ENCODE peak calls at places on chromosome 21, in seven cellular contexts. B, Y, W, R, I, J and V are unnamed samples.

GRCh38 chr21:39667353-39667891 is 54.7 kb downstream of the B3GALT5 start:
- DNase-seq in B (no peak), Y (no peak), W (no peak), R (no peak), I (no peak), J (no peak), V (no peak)

GRCh38 chr21:33396966-33397365 is 6.2 kb upstream of the IFNGR2 start:
- DNase-seq in B (no peak), Y (no peak), W (no peak), R (no peak), I (peak), J (no peak), V (peak)

GRCh38 chr21:33825898-33826297 is 89.7 kb downstream of the ATP5PO start:
- DNase-seq in B (no peak), Y (peak), W (no peak), R (no peak), I (peak), J (no peak), V (peak)

GRCh38 chr21:18275740-18276139 is 31.1 kb downstream of the CHODL start:
- DNase-seq in B (no peak), Y (no peak), W (no peak), R (no peak), I (no peak), J (no peak), V (no peak)

GRCh38 chr21:32463889-32464300 is 51.4 kb downstream of the EVA1C start:
- DNase-seq in B (no peak), Y (peak), W (no peak), R (no peak), I (peak), J (no peak), V (peak)

GRCh38 chr21:45372732-45373355 is 32.1 kb upstream of the COL18A1 start:
- DNase-seq in B (no peak), Y (no peak), W (no peak), R (no peak), I (no peak), J (no peak), V (peak)

GRCh38 chr21:20822559-20823133 is 175.6 kb upstream of the NCAM2 start:
- DNase-seq in B (no peak), Y (no peak), W (no peak), R (no peak), I (no peak), J (no peak), V (no peak)

GRCh38 chr21:32603131-32603530 is 9.0 kb downstream of the CFAP298 start:
- DNase-seq in B (no peak), Y (no peak), W (no peak), R (no peak), I (no peak), J (no peak), V (no peak)

GRCh38 chr21:30942192-30942591 is 60.8 kb upstream of the KRTAP11-1 start:
- DNase-seq in B (no peak), Y (no peak), W (no peak), R (no peak), I (no peak), J (no peak), V (no peak)

GRCh38 chr21:25881524-25882376 is 147.0 kb downstream of the GABPA start:
- DNase-seq in B (peak), Y (peak), W (peak), R (peak), I (peak), J (no peak), V (peak)

GRCh38 chr21:31204801-31205200 is 139.3 kb downstream of the TIAM1 start:
- DNase-seq in B (no peak), Y (no peak), W (no peak), R (no peak), I (no peak), J (no peak), V (no peak)

GRCh38 chr21:20570824-20571232 is 427.4 kb upstream of the NCAM2 start:
- DNase-seq in B (no peak), Y (no peak), W (no peak), R (no peak), I (no peak), J (no peak), V (no peak)

GRCh38 chr21:46431448-46431847 is 27.2 kb upstream of the DIP2A start:
- DNase-seq in B (no peak), Y (no peak), W (no peak), R (no peak), I (no peak), J (no peak), V (no peak)

GRCh38 chr21:42988234-42988965 is 14.0 kb downstream of the PKNOX1 start:
- DNase-seq in B (no peak), Y (peak), W (no peak), R (no peak), I (peak), J (no peak), V (no peak)

GRCh38 chr21:31180256-31181088 is 142.2 kb upstream of the KRTAP19-8 start:
- DNase-seq in B (no peak), Y (peak), W (no peak), R (no peak), I (peak), J (no peak), V (peak)

GRCh38 chr21:41781047-41781405 is 14.2 kb upstream of the RIPK4 start:
- DNase-seq in B (no peak), Y (no peak), W (no peak), R (no peak), I (no peak), J (no peak), V (peak)

GRCh38 chr21:43323244-43324005 is 103.5 kb downstream of the SIK1 start:
- DNase-seq in B (no peak), Y (no peak), W (no peak), R (peak), I (peak), J (no peak), V (peak)

GRCh38 chr21:45156459-45156858 is 82.1 kb downstream of the ADARB1 start:
- DNase-seq in B (no peak), Y (no peak), W (no peak), R (no peak), I (no peak), J (no peak), V (no peak)

GRCh38 chr21:43359081-43359822 is 67.7 kb downstream of the SIK1 start:
- DNase-seq in B (no peak), Y (no peak), W (no peak), R (no peak), I (no peak), J (no peak), V (no peak)